ENCODE peak calls at places on chromosomes 16 and 17, in six cellular contexts. A is H1, V is HepG2, W is GM12878, T is NT2/D1, N is K562. C is an unnamed sample.

GRCh38 chr17:17849863-17850373 is 13.1 kb upstream of the SREBF1 start:
- DNase-seq in N (peak), A (no peak), W (peak), T (no peak), V (peak), C (no peak)

GRCh38 chr17:70767102-70767701 is 597.9 kb downstream of the KCNJ2 start:
- DNase-seq in V (peak), N (no peak), T (no peak), W (no peak), A (no peak), C (peak)

GRCh38 chr17:82305727-82306300 is 11.6 kb downstream of the CD7 start:
- DNase-seq in N (no peak), V (no peak), W (no peak), T (no peak), A (no peak), C (no peak)

GRCh38 chr17:16419074-16419928 is 3.9 kb downstream of the TRPV2 start:
- DNase-seq in W (peak), V (peak), A (no peak), T (no peak), N (peak), C (no peak)

GRCh38 chr17:29576214-29577008 is 7.9 kb downstream of the TP53I13 start:
- DNase-seq in V (no peak), A (no peak), W (no peak), N (no peak), T (no peak), C (no peak)

GRCh38 chr16:53893731-53894435 is 189.9 kb downstream of the FTO start:
- DNase-seq in V (no peak), A (no peak), T (no peak), W (no peak), N (no peak), C (no peak)

GRCh38 chr16:54936979-54937672 is 6.5 kb downstream of the IRX5 start:
- DNase-seq in A (no peak), V (no peak), T (no peak), W (no peak), N (no peak), C (no peak)

GRCh38 chr16:85465328-85466307 is 147.5 kb upstream of the GSE1 start:
- DNase-seq in W (no peak), T (no peak), A (no peak), N (no peak), V (peak), C (no peak)

GRCh38 chr17:82882715-82883446 is 43.1 kb upstream of the ZNF750 start:
- DNase-seq in W (no peak), T (no peak), A (no peak), N (no peak), V (no peak), C (no peak)

GRCh38 chr16:12704492-12705111 is 99.1 kb downstream of the CPPED1 start:
- DNase-seq in T (no peak), N (no peak), W (no peak), A (no peak), V (no peak), C (no peak)

GRCh38 chr16:56319391-56319790 is 106.0 kb downstream of the AMFR start:
- DNase-seq in N (no peak), V (no peak), T (no peak), A (no peak), W (no peak), C (no peak)

GRCh38 chr17:77834170-77835115 is 124.1 kb upstream of the TNRC6C start:
- DNase-seq in N (peak), A (no peak), T (peak), W (peak), V (peak), C (peak)

GRCh38 chr16:86994651-86995171 is 322.5 kb downstream of the C16orf95 start:
- DNase-seq in V (no peak), T (no peak), N (peak), W (no peak), A (no peak), C (no peak)

GRCh38 chr16:51327001-51327400 is 175.9 kb upstream of the SALL1 start:
- DNase-seq in W (no peak), N (no peak), A (no peak), T (no peak), V (no peak), C (no peak)

GRCh38 chr16:26672206-26672605 is 394.5 kb upstream of the C16orf82 start:
- DNase-seq in T (no peak), W (no peak), N (no peak), A (no peak), V (no peak), C (no peak)

GRCh38 chr16:71572497-71573116 is 4.3 kb downstream of the TAT start:
- DNase-seq in V (peak), T (no peak), W (no peak), A (no peak), N (no peak), C (no peak)

GRCh38 chr16:81175325-81175891 is 63.1 kb upstream of the BCO1 start:
- DNase-seq in A (no peak), N (no peak), W (no peak), T (no peak), V (peak), C (no peak)

GRCh38 chr17:77011173-77012011 is 129.4 kb upstream of the SEC14L1 start:
- DNase-seq in W (no peak), A (no peak), T (no peak), V (peak), N (peak), C (peak)

GRCh38 chr17:49746791-49747490 is 17.0 kb downstream of the FAM117A start:
- DNase-seq in A (no peak), N (no peak), V (no peak), W (peak), T (no peak), C (no peak)

GRCh38 chr17:58415371-58416055 is 1.8 kb downstream of the RNF43 start:
- DNase-seq in T (no peak), V (peak), A (no peak), W (no peak), N (no peak), C (no peak)

GRCh38 chr16:48613061-48613957 is 3.3 kb upstream of the N4BP1 start:
- DNase-seq in T (no peak), W (no peak), V (peak), A (no peak), N (no peak), C (no peak)

GRCh38 chr17:59427425-59427921 is 96.0 kb downstream of the YPEL2 start:
- DNase-seq in N (no peak), T (no peak), W (no peak), A (no peak), V (no peak), C (no peak)

GRCh38 chr16:28192811-28193529 is 18.8 kb downstream of the XPO6 start:
- DNase-seq in A (no peak), V (no peak), T (no peak), W (no peak), N (no peak), C (no peak)

GRCh38 chr16:62940573-62940972 is 904.3 kb upstream of the CDH8 start:
- DNase-seq in N (no peak), V (no peak), T (no peak), W (no peak), A (no peak), C (no peak)

GRCh38 chr16:47849736-47850135 is 306.1 kb downstream of the ABCC12 start:
- DNase-seq in T (no peak), N (no peak), W (no peak), V (no peak), A (no peak), C (no peak)

GRCh38 chr16:49484454-49484853 is 110.8 kb downstream of the C16orf78 start:
- DNase-seq in V (no peak), T (no peak), W (no peak), A (no peak), N (peak), C (no peak)

GRCh38 chr16:81548901-81549546 is 104.4 kb downstream of the CMIP start:
- DNase-seq in T (no peak), W (peak), A (no peak), N (no peak), V (peak), C (no peak)

GRCh38 chr16:66273644-66274334 is 92.7 kb upstream of the CDH5 start:
- DNase-seq in T (no peak), N (no peak), A (no peak), V (no peak), W (no peak), C (no peak)

GRCh38 chr17:48037036-48037881 is at the start of gene COPZ2:
- DNase-seq in W (no peak), A (no peak), T (no peak), V (peak), N (no peak), C (no peak)

GRCh38 chr17:73091770-73092517 is 544 bp downstream of the SLC39A11 start:
- DNase-seq in T (peak), N (peak), V (peak), A (no peak), W (no peak), C (no peak)

GRCh38 chr16:55540221-55540620 is 26.3 kb upstream of the CAPNS2 start:
- DNase-seq in W (no peak), V (no peak), T (no peak), A (no peak), N (no peak), C (no peak)

GRCh38 chr17:9204623-9205329 is 183.5 kb downstream of the NTN1 start:
- DNase-seq in N (no peak), A (no peak), T (no peak), V (no peak), W (no peak), C (no peak)

GRCh38 chr16:12311887-12312286 is 335.4 kb downstream of the SNX29 start:
- DNase-seq in A (no peak), T (no peak), W (no peak), N (no peak), V (no peak), C (no peak)

GRCh38 chr16:47644661-47645060 is 183.5 kb downstream of the PHKB start:
- DNase-seq in W (no peak), A (no peak), N (no peak), V (no peak), T (no peak), C (no peak)

GRCh38 chr17:49497147-49498036 is 2.3 kb downstream of the NGFR start:
- DNase-seq in W (no peak), A (no peak), V (no peak), T (no peak), N (no peak), C (no peak)

GRCh38 chr17:41415411-41415810 is 9.0 kb downstream of the KRT37 start:
- DNase-seq in A (no peak), N (no peak), W (no peak), T (no peak), V (no peak), C (no peak)

GRCh38 chr17:10127819-10128375 is 70.5 kb downstream of the GAS7 start:
- DNase-seq in V (no peak), N (no peak), T (peak), W (no peak), A (peak), C (no peak)

DNA sequence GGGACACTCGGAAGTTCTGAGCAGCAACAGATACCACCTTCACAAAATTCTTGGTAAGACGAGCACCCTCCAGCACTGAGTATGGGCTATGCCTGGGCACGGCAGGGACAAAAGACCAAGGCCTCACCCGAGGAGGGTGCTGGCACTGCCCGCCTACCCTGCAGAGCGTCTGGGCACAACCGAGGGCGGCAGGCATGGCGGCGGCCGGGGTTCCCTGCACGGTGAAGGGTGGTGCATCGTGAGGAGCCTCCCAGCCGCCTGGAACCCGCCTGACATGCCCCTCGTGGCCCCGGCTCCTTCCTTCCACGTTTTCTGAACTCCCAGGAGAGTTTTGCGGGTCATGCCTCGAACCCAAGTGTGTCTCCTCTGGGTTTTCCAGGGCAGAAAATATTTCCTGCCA is 18.9 kb downstream of the GALNS start:
- DNase-seq in W (no peak), V (no peak), A (no peak), N (no peak), T (no peak), C (no peak)
- TF ChIP-seq YY1 in W (no peak), V (no peak), A (no peak), N (no peak), T (no peak), C (no peak)

GRCh38 chr17:43599835-43600234 is 53.7 kb upstream of the ETV4 start:
- DNase-seq in V (no peak), N (no peak), A (no peak), W (no peak), T (no peak), C (no peak)
- TF ChIP-seq ZNF274 in V (no peak), N (no peak), A (no peak), W (no peak), T (no peak), C (no peak)

DNA sequence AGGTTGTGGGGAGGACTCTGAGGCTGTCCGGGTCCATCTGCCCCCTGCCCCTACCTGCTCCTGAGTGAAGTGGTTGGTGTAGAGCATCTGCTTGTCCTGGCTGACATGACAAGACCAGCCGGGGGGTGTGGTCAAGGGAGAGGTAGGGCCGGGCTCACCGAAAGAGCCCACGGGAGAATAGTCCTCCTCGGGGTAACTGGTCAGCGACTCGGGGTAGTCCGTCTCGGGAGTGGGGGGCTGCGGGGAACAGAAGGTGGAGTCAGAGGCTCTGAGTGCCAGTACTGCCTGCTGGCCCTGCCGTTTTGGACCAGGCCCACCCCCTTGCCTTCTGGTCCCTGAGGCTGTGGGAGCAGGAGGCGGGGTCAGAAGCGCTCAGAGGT is 27.8 kb downstream of the ARHGAP27 start:
- DNase-seq in T (no peak), V (no peak), A (no peak), N (no peak), W (no peak), C (no peak)
- TF ChIP-seq YY1 in T (no peak), V (no peak), A (no peak), N (no peak), W (no peak), C (no peak)

DNA sequence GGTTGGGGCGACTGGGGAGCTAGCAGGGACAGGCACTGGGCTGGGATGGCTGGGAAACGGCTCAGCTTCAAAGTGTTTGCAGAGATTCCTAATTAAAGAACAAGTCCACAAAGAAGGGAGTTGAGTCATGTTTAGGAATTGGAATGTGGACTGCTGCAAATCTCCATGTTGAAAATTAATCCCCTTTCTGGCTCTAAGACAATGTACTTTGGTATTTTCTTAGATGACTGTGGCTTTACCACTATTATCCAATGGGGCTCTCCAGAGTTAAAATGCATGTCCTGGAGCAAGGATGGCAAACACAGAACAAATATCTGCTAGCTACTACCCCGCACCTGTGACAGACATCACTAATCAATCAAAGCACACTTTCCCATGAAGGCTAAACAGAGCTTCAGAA is 22.2 kb upstream of the WSCD1 start:
- DNase-seq in V (no peak), W (no peak), A (no peak), T (no peak), N (no peak), C (no peak)
- TF ChIP-seq ZNF274 in V (no peak), W (no peak), A (no peak), T (no peak), N (no peak), C (no peak)

GRCh38 chr17:64538508-64539120 is 31.8 kb downstream of the CEP95 start:
- DNase-seq in N (no peak), A (no peak), W (no peak), T (no peak), V (no peak), C (no peak)
- TF ChIP-seq YY1 in N (no peak), A (no peak), W (no peak), T (no peak), V (no peak), C (no peak)

GRCh38 chr17:78890111-78890897 is 12.7 kb downstream of the CEP295NL start:
- DNase-seq in T (no peak), N (no peak), W (no peak), V (no peak), A (no peak), C (no peak)
- TF ChIP-seq ZNF274 in T (no peak), N (no peak), W (no peak), V (no peak), A (no peak), C (no peak)

GRCh38 chr17:2982854-2983636 is 80.4 kb downstream of the OR1D5 start:
- DNase-seq in A (no peak), W (no peak), T (no peak), N (no peak), V (no peak), C (no peak)
- TF ChIP-seq YY1 in A (no peak), W (no peak), T (no peak), N (no peak), V (no peak), C (no peak)

GRCh38 chr17:74450925-74451403 is 15.5 kb upstream of the CD300A start:
- DNase-seq in W (no peak), V (no peak), T (no peak), A (no peak), N (no peak), C (no peak)

GRCh38 chr17:74451557-74451956 is 14.9 kb upstream of the CD300A start:
- DNase-seq in A (no peak), T (no peak), V (no peak), W (no peak), N (no peak), C (no peak)

GRCh38 chr17:74449306-74449705 is 17.1 kb upstream of the CD300A start:
- DNase-seq in V (no peak), A (no peak), T (no peak), W (no peak), N (no peak), C (no peak)

GRCh38 chr17:74449773-74450172 is 16.7 kb upstream of the CD300A start:
- DNase-seq in A (no peak), N (no peak), T (no peak), W (no peak), V (no peak), C (no peak)

DNA sequence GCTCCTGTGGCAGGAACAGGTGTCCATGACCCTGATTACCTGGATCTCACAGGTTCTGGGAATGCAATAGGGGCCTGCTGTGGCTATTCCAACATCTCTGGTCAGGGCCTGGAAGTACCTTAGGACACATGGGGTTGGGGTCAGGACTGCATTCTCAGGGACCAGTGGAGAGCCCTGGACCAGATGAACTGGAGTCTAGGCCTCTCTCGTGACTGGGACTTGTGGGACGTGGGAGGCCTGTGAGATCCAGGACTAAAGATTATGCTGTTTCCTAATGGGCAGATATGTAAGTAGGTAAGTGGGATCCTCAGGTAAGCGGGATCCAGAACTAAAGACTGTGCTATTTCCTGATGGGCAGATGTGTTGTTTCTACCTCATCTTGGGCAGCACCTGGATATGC is 16.2 kb upstream of the CD300A start:
- DNase-seq in N (no peak), T (no peak), W (no peak), V (no peak), A (no peak), C (no peak)
- TF ChIP-seq ZNF274 in N (no peak), T (no peak), W (no peak), V (no peak), A (no peak), C (no peak)

GRCh38 chr17:6304894-6305612 is 129.9 kb downstream of the AIPL1 start:
- DNase-seq in T (no peak), W (no peak), A (no peak), N (no peak), V (no peak), C (no peak)

GRCh38 chr17:6303664-6304063 is 131.3 kb downstream of the AIPL1 start:
- DNase-seq in A (no peak), N (no peak), W (no peak), T (peak), V (no peak), C (no peak)

GRCh38 chr17:6305613-6306360 is 129.1 kb downstream of the AIPL1 start:
- DNase-seq in V (no peak), A (no peak), N (no peak), W (no peak), T (no peak), C (no peak)

DNA sequence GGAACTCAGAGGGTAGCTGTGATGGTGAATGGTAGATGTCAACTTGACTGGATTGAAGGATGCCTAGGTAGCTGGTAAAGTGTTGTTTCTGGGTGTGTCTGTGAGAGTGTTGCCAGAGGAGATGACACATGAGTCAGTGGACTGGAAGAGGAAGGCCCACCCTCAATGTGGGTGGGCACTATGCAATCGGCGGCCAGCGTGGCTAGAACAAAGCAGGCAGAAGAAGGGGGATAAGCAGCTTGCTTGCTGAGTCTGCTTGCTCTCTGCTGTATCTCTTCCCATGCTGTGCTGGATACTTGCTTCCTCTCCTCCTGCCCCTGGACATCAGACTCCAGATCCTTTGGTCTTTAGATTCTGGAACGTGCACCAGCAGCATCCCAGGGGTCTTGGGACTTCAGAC is 128.1 kb downstream of the AIPL1 start:
- DNase-seq in V (no peak), N (no peak), A (no peak), T (no peak), W (no peak), C (no peak)
- TF ChIP-seq YY1 in V (no peak), N (no peak), A (no peak), T (no peak), W (no peak), C (no peak)

GRCh38 chr17:57106107-57106835 is 21.2 kb downstream of the AKAP1 start:
- DNase-seq in V (peak), N (no peak), T (no peak), W (no peak), A (no peak), C (peak)
- TF ChIP-seq ZNF274 in V (no peak), N (no peak), T (no peak), W (no peak), A (no peak), C (no peak)